ENCODE peak calls at places on chromosomes 4 and X, in six cellular contexts. W is NCI-H1092; B is ascending aorta; I is Caki2; Y is upper lobe of left lung; V is activated CD8-positive, alpha-beta memory T cell treated with anti-CD3 and anti-CD28 coated beads for 1 hour. D is an unnamed sample.

GRCh38 chr4:173257732-173258717 is 76.1 kb downstream of the HMGB2 start:
- DNase-seq in W (peak; percentile 18), B (peak; percentile 69), I (peak; percentile 47), Y (peak; percentile 56), V (peak; percentile 21), D (no peak)

GRCh38 chrX:100687128-100687527 is 43.1 kb downstream of the SRPX2 start:
- DNase-seq in W (no peak), B (no peak), I (no peak), Y (no peak), V (no peak), D (no peak)

GRCh38 chrX:37692918-37693317 is 7.3 kb downstream of the XK start:
- DNase-seq in W (no peak), B (no peak), I (no peak), Y (no peak), V (no peak), D (no peak)

GRCh38 chr4:70709551-70710080 is 12.1 kb upstream of the RUFY3 start:
- DNase-seq in W (no peak), B (no peak), I (peak; percentile 38), Y (no peak), V (no peak), D (no peak)

GRCh38 chrX:72023071-72023470 is 108.6 kb downstream of the RTL5 start:
- DNase-seq in W (no peak), B (no peak), I (no peak), Y (no peak), V (no peak), D (no peak)

GRCh38 chrX:134184936-134185335 is 52.0 kb upstream of the CCDC160 start:
- DNase-seq in W (no peak), B (no peak), I (no peak), Y (no peak), V (no peak), D (no peak)

GRCh38 chr4:4693258-4693657 is 151.4 kb upstream of the STX18 start:
- DNase-seq in W (no peak), B (no peak), I (no peak), Y (no peak), V (no peak), D (no peak)

GRCh38 chr4:48341776-48342558 is 638 bp downstream of the SLAIN2 start:
- DNase-seq in W (peak; percentile 22), B (peak; percentile 77), I (peak; percentile 40), Y (peak; percentile 45), V (peak; percentile 24), D (peak; percentile 9)

GRCh38 chr4:1524761-1525160 is 118.5 kb upstream of the NKX1-1 start:
- DNase-seq in W (no peak), B (no peak), I (no peak), Y (no peak), V (no peak), D (no peak)

GRCh38 chr4:174592985-174593335 is 70.7 kb upstream of the HPGD start:
- DNase-seq in W (no peak), B (no peak), I (peak; percentile 28), Y (peak; percentile 31), V (no peak), D (no peak)

GRCh38 chr4:47221721-47222120 is 190.4 kb downstream of the GABRB1 start:
- DNase-seq in W (no peak), B (no peak), I (no peak), Y (no peak), V (no peak), D (no peak)

GRCh38 chr4:32658019-32658418 is 1937.8 kb downstream of the PCDH7 start:
- DNase-seq in W (no peak), B (no peak), I (peak; percentile 1), Y (no peak), V (no peak), D (no peak)

GRCh38 chr4:168509786-168510185 is 12.9 kb downstream of the PALLD start:
- DNase-seq in W (no peak), B (no peak), I (no peak), Y (no peak), V (no peak), D (no peak)

GRCh38 chr4:179116011-179116410 is 1673.8 kb upstream of the AGA start:
- DNase-seq in W (no peak), B (no peak), I (no peak), Y (no peak), V (no peak), D (no peak)

GRCh38 chrX:23668335-23668734 is 1.0 kb downstream of the PRDX4 start:
- DNase-seq in W (no peak), B (no peak), I (no peak), Y (no peak), V (no peak), D (no peak)

GRCh38 chrX:44873415-44874270 is 655 bp downstream of the KDM6A start:
- DNase-seq in W (no peak), B (peak; percentile 78), I (peak; percentile 64), Y (peak; percentile 75), V (peak; percentile 17), D (no peak)

GRCh38 chrX:149937881-149938426 is 337 bp downstream of the EOLA2 start:
- DNase-seq in W (no peak), B (peak; percentile 69), I (no peak), Y (no peak), V (no peak), D (no peak)

GRCh38 chr4:148790691-148791090 is 348.5 kb upstream of the NR3C2 start:
- DNase-seq in W (no peak), B (no peak), I (peak; percentile 88), Y (peak; percentile 25), V (no peak), D (no peak)

GRCh38 chr4:122831515-122832196 is 5.0 kb downstream of the FGF2 start:
- DNase-seq in W (no peak), B (no peak), I (no peak), Y (no peak), V (no peak), D (no peak)

GRCh38 chr4:82500830-82501229 is 61.0 kb downstream of the TMEM150C start:
- DNase-seq in W (peak; percentile 92), B (no peak), I (no peak), Y (no peak), V (no peak), D (no peak)

GRCh38 chrX:153770606-153771175 is 6.6 kb downstream of the PLXNB3 start:
- DNase-seq in W (no peak), B (no peak), I (no peak), Y (no peak), V (no peak), D (no peak)

GRCh38 chr4:83356899-83357661 is 22.4 kb upstream of the HPSE start:
- DNase-seq in W (no peak), B (no peak), I (peak; percentile 60), Y (no peak), V (no peak), D (no peak)

GRCh38 chrX:127038065-127038464 is 218.5 kb downstream of the PRR32 start:
- DNase-seq in W (no peak), B (no peak), I (no peak), Y (no peak), V (no peak), D (no peak)

GRCh38 chr4:176274441-176274840 is 5.4 kb upstream of the ASB5 start:
- DNase-seq in W (no peak), B (no peak), I (peak; percentile 3), Y (no peak), V (no peak), D (no peak)

D was measured in cortex of kidney.